ENCODE peak calls at places on chromosomes 3 and 15, in five cellular contexts. K, T, N, G and D are unnamed samples.

GRCh38 chr15:25862469-25863066 is 559 bp downstream of the ATP10A start:
- DNase-seq in K (no peak), T (no peak), N (no peak), G (no peak), D (peak; percentile 90)

GRCh38 chr15:56936929-56937328 is 18.5 kb downstream of the TCF12 start:
- DNase-seq in K (no peak), T (no peak), N (no peak), G (no peak), D (no peak)

GRCh38 chr3:181311186-181311585 is 321.6 kb upstream of the DNAJC19 start:
- DNase-seq in K (no peak), T (no peak), N (no peak), G (no peak), D (no peak)

GRCh38 chr15:71114887-71115566 is at the start of gene THSD4:
- DNase-seq in K (peak; percentile 72), T (peak; percentile 63), N (peak; percentile 73), G (peak; percentile 77), D (no peak)

GRCh38 chr15:29939404-29939803 is 117.1 kb upstream of the TJP1 start:
- DNase-seq in K (peak; percentile 47), T (no peak), N (no peak), G (no peak), D (no peak)

GRCh38 chr15:69275104-69275670 is 23.5 kb upstream of the PAQR5 start:
- DNase-seq in K (peak; percentile 42), T (no peak), N (no peak), G (no peak), D (no peak)

GRCh38 chr3:196985298-196985697 is 16.7 kb upstream of the PIGZ start:
- DNase-seq in K (no peak), T (no peak), N (peak; percentile 27), G (no peak), D (peak; percentile 59)

GRCh38 chr3:132382267-132382666 is 35.0 kb upstream of the DNAJC13 start:
- DNase-seq in K (no peak), T (no peak), N (no peak), G (no peak), D (no peak)

GRCh38 chr3:151856106-151856505 is 17.3 kb upstream of the SUCNR1 start:
- DNase-seq in K (no peak), T (no peak), N (no peak), G (no peak), D (no peak)

GRCh38 chr3:185270262-185270955 is 16.6 kb upstream of the EHHADH start:
- DNase-seq in K (peak; percentile 31), T (peak; percentile 58), N (no peak), G (no peak), D (no peak)

GRCh38 chr3:172148269-172148668 is 108.9 kb downstream of the FNDC3B start:
- DNase-seq in K (peak; percentile 49), T (no peak), N (no peak), G (no peak), D (no peak)

GRCh38 chr15:73601449-73602425 is 31.5 kb downstream of the NPTN start:
- DNase-seq in K (peak; percentile 61), T (peak; percentile 66), N (no peak), G (no peak), D (no peak)

GRCh38 chr3:111735271-111735758 is 123.8 kb upstream of the PHLDB2 start:
- DNase-seq in K (peak; percentile 94), T (peak; percentile 39), N (no peak), G (no peak), D (no peak)

GRCh38 chr15:80768158-80768557 is 11.0 kb upstream of the CEMIP start:
- DNase-seq in K (no peak), T (no peak), N (no peak), G (no peak), D (no peak)

GRCh38 chr15:26838742-26839460 is 28.0 kb upstream of the GABRA5 start:
- DNase-seq in K (no peak), T (peak; percentile 4), N (no peak), G (peak; percentile 21), D (no peak)

GRCh38 chr3:12182687-12183441 is 24.2 kb upstream of the TIMP4 start:
- DNase-seq in K (no peak), T (no peak), N (no peak), G (no peak), D (no peak)

GRCh38 chr15:89129123-89129815 is 41.0 kb downstream of the ABHD2 start:
- DNase-seq in K (peak; percentile 25), T (peak; percentile 71), N (no peak), G (no peak), D (no peak)

GRCh38 chr3:43953814-43954241 is 263.1 kb downstream of the ABHD5 start:
- DNase-seq in K (peak; percentile 24), T (no peak), N (no peak), G (no peak), D (no peak)

GRCh38 chr3:192156382-192156781 is 571.0 kb downstream of the FGF12 start:
- DNase-seq in K (no peak), T (no peak), N (no peak), G (no peak), D (no peak)

GRCh38 chr15:76565366-76565765 is 228.8 kb downstream of the ISL2 start:
- DNase-seq in K (peak; percentile 10), T (no peak), N (no peak), G (no peak), D (no peak)

GRCh38 chr3:69541059-69541471 is 155.2 kb upstream of the FRMD4B start:
- DNase-seq in K (no peak), T (no peak), N (no peak), G (peak; percentile 14), D (no peak)

GRCh38 chr15:59437473-59437776 is 561 bp upstream of the FAM81A start:
- DNase-seq in K (no peak), T (no peak), N (no peak), G (no peak), D (no peak)

GRCh38 chr3:30308131-30308530 is 298.3 kb upstream of the TGFBR2 start:
- DNase-seq in K (peak; percentile 50), T (peak; percentile 5), N (no peak), G (no peak), D (no peak)

GRCh38 chr3:151971814-151972579 is 98.6 kb downstream of the SUCNR1 start:
- DNase-seq in K (peak; percentile 16), T (no peak), N (no peak), G (no peak), D (no peak)

GRCh38 chr3:72942427-72942826 is 54.2 kb upstream of the PPP4R2 start:
- DNase-seq in K (no peak), T (no peak), N (no peak), G (no peak), D (no peak)

GRCh38 chr3:188234172-188234571 is 80.2 kb downstream of the LPP start:
- DNase-seq in K (peak; percentile 76), T (no peak), N (no peak), G (no peak), D (no peak)

GRCh38 chr3:193776626-193777025 is 183.6 kb downstream of the OPA1 start:
- DNase-seq in K (no peak), T (no peak), N (no peak), G (no peak), D (no peak)

GRCh38 chr3:62875103-62876002 is at the start of gene CADPS:
- DNase-seq in K (no peak), T (no peak), N (no peak), G (no peak), D (peak; percentile 72)

GRCh38 chr3:105812194-105812586 is 56.6 kb downstream of the CBLB start:
- DNase-seq in K (peak; percentile 74), T (no peak), N (no peak), G (no peak), D (no peak)

GRCh38 chr3:150733373-150733935 is 29.5 kb downstream of the SIAH2 start:
- DNase-seq in K (no peak), T (peak; percentile 91), N (no peak), G (no peak), D (no peak)

GRCh38 chr3:30664884-30665283 is 58.5 kb downstream of the TGFBR2 start:
- DNase-seq in K (no peak), T (peak; percentile 90), N (no peak), G (no peak), D (no peak)

GRCh38 chr3:129128357-129129155 is 7.0 kb upstream of the RAB43 start:
- DNase-seq in K (no peak), T (no peak), N (no peak), G (no peak), D (no peak)

GRCh38 chr15:77075528-77075927 is 4.6 kb upstream of the TSPAN3 start:
- DNase-seq in K (no peak), T (no peak), N (no peak), G (no peak), D (no peak)